ENCODE peak calls at places on chromosomes 1 and 21, in five cellular contexts. One of them, this sample, is unnamed.
A peak's percentile ranks its signal among the peaks of the same experiment; 100 is the strongest.

GRCh38 chr1:236550961-236551851 is 27.4 kb downstream of the LGALS8 start:
- DNase-seq in AG08395: no peak
- DNase-seq in glomerular endothelial cell: no peak
- DNase-seq in amniotic stem cell: no peak
- DNase-seq in HCT116: no peak
- DNase-seq in this sample: no peak

GRCh38 chr1:56540467-56540866 is 38.9 kb downstream of the PLPP3 start:
- DNase-seq in AG08395: peak; percentile 13
- DNase-seq in glomerular endothelial cell: no peak
- DNase-seq in amniotic stem cell: no peak
- DNase-seq in HCT116: no peak
- DNase-seq in this sample: peak; percentile 52

GRCh38 chr21:27519357-27519756 is 552.5 kb upstream of the ADAMTS5 start:
- DNase-seq in AG08395: peak; percentile 47
- DNase-seq in glomerular endothelial cell: peak; percentile 25
- DNase-seq in amniotic stem cell: no peak
- DNase-seq in HCT116: no peak
- DNase-seq in this sample: peak; percentile 83

GRCh38 chr1:175201061-175201508 is 8.5 kb upstream of the KIAA0040 start:
- DNase-seq in AG08395: no peak
- DNase-seq in glomerular endothelial cell: peak; percentile 64
- DNase-seq in amniotic stem cell: no peak
- DNase-seq in HCT116: no peak
- DNase-seq in this sample: no peak

GRCh38 chr1:36224537-36225297 is 474 bp downstream of the THRAP3 start:
- DNase-seq in AG08395: peak; percentile 89
- DNase-seq in glomerular endothelial cell: peak; percentile 58
- DNase-seq in amniotic stem cell: peak; percentile 82
- DNase-seq in HCT116: peak; percentile 61
- DNase-seq in this sample: peak; percentile 94

GRCh38 chr1:62263006-62263812 is 56.0 kb downstream of the KANK4 start:
- DNase-seq in AG08395: no peak
- DNase-seq in glomerular endothelial cell: no peak
- DNase-seq in amniotic stem cell: no peak
- DNase-seq in HCT116: no peak
- DNase-seq in this sample: no peak

GRCh38 chr1:46157916-46158311 is 17.0 kb upstream of the TSPAN1 start:
- DNase-seq in AG08395: no peak
- DNase-seq in glomerular endothelial cell: no peak
- DNase-seq in amniotic stem cell: no peak
- DNase-seq in HCT116: no peak
- DNase-seq in this sample: no peak

GRCh38 chr1:30818568-30819243 is 61.1 kb upstream of the LAPTM5 start:
- DNase-seq in AG08395: no peak
- DNase-seq in glomerular endothelial cell: no peak
- DNase-seq in amniotic stem cell: no peak
- DNase-seq in HCT116: no peak
- DNase-seq in this sample: no peak

GRCh38 chr1:200968469-200969410 is 54.8 kb downstream of the KIF21B start:
- DNase-seq in AG08395: no peak
- DNase-seq in glomerular endothelial cell: no peak
- DNase-seq in amniotic stem cell: no peak
- DNase-seq in HCT116: no peak
- DNase-seq in this sample: peak; percentile 91

GRCh38 chr1:41519667-41520066 is 35.2 kb upstream of the EDN2 start:
- DNase-seq in AG08395: no peak
- DNase-seq in glomerular endothelial cell: no peak
- DNase-seq in amniotic stem cell: no peak
- DNase-seq in HCT116: no peak
- DNase-seq in this sample: peak; percentile 53

GRCh38 chr21:42319851-42320602 is 4.8 kb upstream of the TFF3 start:
- DNase-seq in AG08395: no peak
- DNase-seq in glomerular endothelial cell: no peak
- DNase-seq in amniotic stem cell: no peak
- DNase-seq in HCT116: no peak
- DNase-seq in this sample: peak; percentile 14

GRCh38 chr21:31545036-31545435 is 114.5 kb upstream of the SOD1 start:
- DNase-seq in AG08395: no peak
- DNase-seq in glomerular endothelial cell: no peak
- DNase-seq in amniotic stem cell: no peak
- DNase-seq in HCT116: no peak
- DNase-seq in this sample: no peak

GRCh38 chr21:43276811-43277210 is 108.0 kb downstream of the CRYAA start:
- DNase-seq in AG08395: no peak
- DNase-seq in glomerular endothelial cell: no peak
- DNase-seq in amniotic stem cell: no peak
- DNase-seq in HCT116: no peak
- DNase-seq in this sample: peak; percentile 8

GRCh38 chr1:168970945-168971799 is 135.3 kb upstream of the ATP1B1 start:
- DNase-seq in AG08395: no peak
- DNase-seq in glomerular endothelial cell: no peak
- DNase-seq in amniotic stem cell: no peak
- DNase-seq in HCT116: no peak
- DNase-seq in this sample: peak; percentile 60

GRCh38 chr1:172069535-172069934 is 228.2 kb downstream of the DNM3 start:
- DNase-seq in AG08395: peak; percentile 10
- DNase-seq in glomerular endothelial cell: no peak
- DNase-seq in amniotic stem cell: no peak
- DNase-seq in HCT116: no peak
- DNase-seq in this sample: peak; percentile 17

GRCh38 chr1:185291647-185292046 is 25.4 kb downstream of the IVNS1ABP start:
- DNase-seq in AG08395: no peak
- DNase-seq in glomerular endothelial cell: no peak
- DNase-seq in amniotic stem cell: no peak
- DNase-seq in HCT116: no peak
- DNase-seq in this sample: no peak

GRCh38 chr21:41025057-41025390 is 142.9 kb upstream of the BACE2 start:
- DNase-seq in AG08395: no peak
- DNase-seq in glomerular endothelial cell: no peak
- DNase-seq in amniotic stem cell: no peak
- DNase-seq in HCT116: no peak
- DNase-seq in this sample: no peak

GRCh38 chr1:194512957-194513356 is 1326.5 kb upstream of the B3GALT2 start:
- DNase-seq in AG08395: no peak
- DNase-seq in glomerular endothelial cell: no peak
- DNase-seq in amniotic stem cell: no peak
- DNase-seq in HCT116: no peak
- DNase-seq in this sample: no peak

GRCh38 chr1:168535536-168535935 is 8.3 kb downstream of the XCL2 start:
- DNase-seq in AG08395: no peak
- DNase-seq in glomerular endothelial cell: no peak
- DNase-seq in amniotic stem cell: no peak
- DNase-seq in HCT116: no peak
- DNase-seq in this sample: no peak

This sample was measured in osteoblast.